ENCODE peak calls at places on chromosomes 6 and 20, in six cellular contexts. One of them, this sample, is unnamed.

GRCh38 chr6:20424679-20425078 is 23.0 kb downstream of the E2F3 start:
- DNase-seq in lower lobe of right lung: peak
- DNase-seq in heart left ventricle: no peak
- DNase-seq in brain microvascular endothelial cell: no peak
- DNase-seq in GM13977: no peak
- DNase-seq in fibroblast of mammary gland: peak
- DNase-seq in this sample: no peak

GRCh38 chr6:35727206-35727934 is 9.5 kb upstream of the ARMC12 start:
- DNase-seq in heart left ventricle: peak
- DNase-seq in brain microvascular endothelial cell: peak
- DNase-seq in lower lobe of right lung: peak
- DNase-seq in fibroblast of mammary gland: peak
- DNase-seq in GM13977: peak
- DNase-seq in this sample: no peak

GRCh38 chr6:31734703-31735500 is 1.4 kb downstream of the CLIC1 start:
- DNase-seq in GM13977: peak
- DNase-seq in brain microvascular endothelial cell: peak
- DNase-seq in heart left ventricle: peak
- DNase-seq in fibroblast of mammary gland: peak
- DNase-seq in lower lobe of right lung: peak
- DNase-seq in this sample: peak

GRCh38 chr6:12232339-12232738 is 57.8 kb upstream of the EDN1 start:
- DNase-seq in fibroblast of mammary gland: peak
- DNase-seq in GM13977: peak
- DNase-seq in heart left ventricle: no peak
- DNase-seq in brain microvascular endothelial cell: peak
- DNase-seq in lower lobe of right lung: no peak
- DNase-seq in this sample: peak

GRCh38 chr20:10178727-10179313 is 39.8 kb upstream of the SNAP25 start:
- DNase-seq in GM13977: no peak
- DNase-seq in lower lobe of right lung: no peak
- DNase-seq in heart left ventricle: no peak
- DNase-seq in brain microvascular endothelial cell: no peak
- DNase-seq in fibroblast of mammary gland: no peak
- DNase-seq in this sample: no peak

GRCh38 chr6:158552055-158552795 is 7.7 kb upstream of the TMEM181 start:
- DNase-seq in GM13977: no peak
- DNase-seq in heart left ventricle: no peak
- DNase-seq in fibroblast of mammary gland: no peak
- DNase-seq in brain microvascular endothelial cell: no peak
- DNase-seq in lower lobe of right lung: no peak
- DNase-seq in this sample: no peak

GRCh38 chr6:159594750-159595117 is 98.3 kb downstream of the SOD2 start:
- DNase-seq in heart left ventricle: no peak
- DNase-seq in GM13977: no peak
- DNase-seq in fibroblast of mammary gland: peak
- DNase-seq in lower lobe of right lung: no peak
- DNase-seq in brain microvascular endothelial cell: no peak
- DNase-seq in this sample: no peak

GRCh38 chr20:50320910-50321796 is 130.5 kb downstream of the CEBPB start:
- DNase-seq in lower lobe of right lung: peak
- DNase-seq in heart left ventricle: peak
- DNase-seq in brain microvascular endothelial cell: peak
- DNase-seq in fibroblast of mammary gland: peak
- DNase-seq in GM13977: no peak
- DNase-seq in this sample: no peak

GRCh38 chr20:50844430-50845100 is 49.7 kb downstream of the BCAS4 start:
- DNase-seq in GM13977: peak
- DNase-seq in brain microvascular endothelial cell: peak
- DNase-seq in heart left ventricle: no peak
- DNase-seq in lower lobe of right lung: no peak
- DNase-seq in fibroblast of mammary gland: peak
- DNase-seq in this sample: peak

GRCh38 chr6:130482645-130483390 is 117.0 kb downstream of the TMEM200A start:
- DNase-seq in lower lobe of right lung: no peak
- DNase-seq in fibroblast of mammary gland: peak
- DNase-seq in heart left ventricle: no peak
- DNase-seq in GM13977: no peak
- DNase-seq in brain microvascular endothelial cell: peak
- DNase-seq in this sample: no peak

GRCh38 chr6:21402368-21402767 is 191.2 kb upstream of the SOX4 start:
- DNase-seq in lower lobe of right lung: no peak
- DNase-seq in brain microvascular endothelial cell: no peak
- DNase-seq in heart left ventricle: no peak
- DNase-seq in GM13977: peak
- DNase-seq in fibroblast of mammary gland: peak
- DNase-seq in this sample: peak

GRCh38 chr6:22828179-22829062 is 259.1 kb downstream of the HDGFL1 start:
- DNase-seq in heart left ventricle: no peak
- DNase-seq in GM13977: peak
- DNase-seq in brain microvascular endothelial cell: peak
- DNase-seq in lower lobe of right lung: no peak
- DNase-seq in fibroblast of mammary gland: peak
- DNase-seq in this sample: peak

GRCh38 chr6:169950558-169950957 is 199.1 kb downstream of the ERMARD start:
- DNase-seq in lower lobe of right lung: no peak
- DNase-seq in GM13977: no peak
- DNase-seq in fibroblast of mammary gland: peak
- DNase-seq in brain microvascular endothelial cell: no peak
- DNase-seq in heart left ventricle: no peak
- DNase-seq in this sample: no peak
- TF ChIP-seq CTCF in lower lobe of right lung: peak
- TF ChIP-seq CTCF in GM13977: peak
- TF ChIP-seq CTCF in fibroblast of mammary gland: no peak
- TF ChIP-seq CTCF in brain microvascular endothelial cell: no peak
- TF ChIP-seq CTCF in heart left ventricle: peak
- TF ChIP-seq CTCF in this sample: no peak

GRCh38 chr6:124872361-124873065 is 89.7 kb upstream of the RNF217 start:
- DNase-seq in heart left ventricle: no peak
- DNase-seq in GM13977: no peak
- DNase-seq in fibroblast of mammary gland: no peak
- DNase-seq in lower lobe of right lung: no peak
- DNase-seq in brain microvascular endothelial cell: no peak
- DNase-seq in this sample: no peak

GRCh38 chr6:124869412-124869811 is 92.8 kb upstream of the RNF217 start:
- DNase-seq in GM13977: no peak
- DNase-seq in lower lobe of right lung: no peak
- DNase-seq in heart left ventricle: no peak
- DNase-seq in brain microvascular endothelial cell: no peak
- DNase-seq in fibroblast of mammary gland: peak
- DNase-seq in this sample: no peak

GRCh38 chr6:124873066-124873410 is 89.2 kb upstream of the RNF217 start:
- DNase-seq in lower lobe of right lung: no peak
- DNase-seq in GM13977: no peak
- DNase-seq in brain microvascular endothelial cell: no peak
- DNase-seq in fibroblast of mammary gland: no peak
- DNase-seq in heart left ventricle: no peak
- DNase-seq in this sample: no peak

GRCh38 chr6:124868476-124868875 is 93.8 kb upstream of the RNF217 start:
- DNase-seq in GM13977: no peak
- DNase-seq in heart left ventricle: no peak
- DNase-seq in fibroblast of mammary gland: no peak
- DNase-seq in lower lobe of right lung: no peak
- DNase-seq in brain microvascular endothelial cell: peak
- DNase-seq in this sample: no peak

DNA sequence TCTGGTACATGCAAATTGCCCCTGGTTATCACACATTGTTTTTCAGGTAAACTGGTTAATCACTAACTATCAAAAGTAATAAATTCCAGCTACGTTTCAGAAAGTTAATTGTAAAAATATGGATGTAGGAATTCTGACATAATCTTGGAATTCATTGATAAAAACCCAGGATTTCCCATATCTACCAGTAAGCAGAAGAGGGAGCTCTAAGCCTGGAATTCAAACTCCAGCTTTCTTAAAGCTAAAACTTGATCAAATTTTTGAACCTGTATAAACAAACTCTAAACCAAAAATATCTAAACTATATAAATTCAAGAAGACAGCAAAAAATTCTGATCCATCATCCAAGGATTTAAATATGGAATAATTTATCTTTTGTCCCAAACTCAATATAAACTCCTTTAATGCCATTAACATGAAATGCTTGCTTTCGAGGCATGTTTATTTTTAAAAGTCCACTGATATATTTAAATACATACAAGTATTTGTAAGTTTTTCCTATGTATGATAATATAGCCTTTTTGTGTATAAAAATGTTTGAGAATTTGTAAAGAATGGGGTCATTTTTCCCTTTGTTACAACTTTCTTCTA is 91.5 kb upstream of the RNF217 start:
- DNase-seq in lower lobe of right lung: no peak
- DNase-seq in fibroblast of mammary gland: peak
- DNase-seq in brain microvascular endothelial cell: peak
- DNase-seq in GM13977: no peak
- DNase-seq in heart left ventricle: no peak
- DNase-seq in this sample: no peak
- TF ChIP-seq CTCF in lower lobe of right lung: peak
- TF ChIP-seq CTCF in fibroblast of mammary gland: peak
- TF ChIP-seq CTCF in brain microvascular endothelial cell: peak
- TF ChIP-seq CTCF in GM13977: peak
- TF ChIP-seq CTCF in heart left ventricle: peak
- TF ChIP-seq CTCF in this sample: no peak

DNA sequence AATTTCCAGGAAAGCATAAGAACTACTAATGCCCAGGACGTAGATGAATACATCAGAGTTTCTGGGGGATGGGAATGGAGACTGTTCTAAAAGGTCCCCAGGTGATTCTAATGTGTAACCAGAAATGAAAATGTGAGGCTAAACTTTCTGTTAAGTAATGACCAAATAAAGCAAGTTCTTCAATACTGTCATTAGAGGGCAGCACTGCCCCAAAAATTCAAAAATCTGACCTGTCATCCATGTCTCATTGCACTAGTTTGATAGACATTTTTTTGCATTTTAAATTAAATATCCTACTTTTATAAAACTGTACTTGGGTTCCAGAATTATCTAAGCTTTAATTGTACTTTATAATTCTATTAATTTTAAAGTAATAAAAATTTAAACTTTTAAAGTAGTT is 94.9 kb downstream of the RFX6 start:
- DNase-seq in heart left ventricle: no peak
- DNase-seq in brain microvascular endothelial cell: peak
- DNase-seq in fibroblast of mammary gland: peak
- DNase-seq in lower lobe of right lung: no peak
- DNase-seq in GM13977: peak
- DNase-seq in this sample: peak
- TF ChIP-seq CTCF in heart left ventricle: peak
- TF ChIP-seq CTCF in brain microvascular endothelial cell: peak
- TF ChIP-seq CTCF in fibroblast of mammary gland: peak
- TF ChIP-seq CTCF in lower lobe of right lung: peak
- TF ChIP-seq CTCF in GM13977: peak
- TF ChIP-seq CTCF in this sample: peak

DNA sequence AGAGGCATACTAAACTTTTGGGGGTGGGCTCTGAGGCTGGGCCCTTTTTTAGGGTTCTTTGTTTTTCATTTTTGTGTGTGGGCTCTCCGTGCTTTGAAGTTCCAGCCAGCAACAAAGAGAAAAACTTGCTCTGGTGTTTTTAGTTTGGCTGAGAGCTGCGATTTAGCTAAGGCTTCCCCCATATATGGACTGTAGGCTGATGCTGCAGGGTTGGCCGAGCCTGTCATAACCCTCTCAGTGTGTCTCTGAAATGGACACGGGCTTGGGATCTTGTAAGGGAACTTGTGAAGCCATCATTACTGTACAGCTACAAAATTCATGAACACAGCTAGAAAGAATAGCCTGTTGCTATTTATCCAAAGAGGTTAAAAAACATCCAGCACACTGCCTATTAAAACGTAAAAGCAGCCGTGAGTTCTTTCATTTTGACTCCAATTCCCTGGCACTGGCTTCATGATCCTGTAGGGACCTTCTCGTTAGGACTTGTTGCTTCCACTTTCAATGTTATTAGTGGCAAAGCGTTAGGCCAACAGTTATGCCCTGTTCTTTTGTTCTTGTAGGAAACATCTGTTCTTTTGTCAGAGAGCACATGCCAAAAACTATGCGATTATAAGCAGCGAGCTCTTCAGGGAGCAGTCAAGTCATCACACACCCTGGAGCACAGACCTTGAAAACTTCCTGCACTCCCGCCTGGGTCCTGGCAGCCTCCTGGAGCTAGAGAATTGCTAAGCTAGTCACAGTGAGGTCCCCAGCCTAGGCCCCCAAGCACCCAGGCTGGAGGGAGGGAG is 609.7 kb upstream of the ARID1B start:
- DNase-seq in lower lobe of right lung: no peak
- DNase-seq in GM13977: no peak
- DNase-seq in brain microvascular endothelial cell: peak
- DNase-seq in heart left ventricle: no peak
- DNase-seq in fibroblast of mammary gland: no peak
- DNase-seq in this sample: no peak
- TF ChIP-seq CTCF in lower lobe of right lung: no peak
- TF ChIP-seq CTCF in GM13977: no peak
- TF ChIP-seq CTCF in brain microvascular endothelial cell: no peak
- TF ChIP-seq CTCF in heart left ventricle: no peak
- TF ChIP-seq CTCF in fibroblast of mammary gland: no peak
- TF ChIP-seq CTCF in this sample: no peak

GRCh38 chr6:100346203-100346602 is 118.5 kb downstream of the SIM1 start:
- DNase-seq in fibroblast of mammary gland: no peak
- DNase-seq in GM13977: no peak
- DNase-seq in lower lobe of right lung: no peak
- DNase-seq in heart left ventricle: no peak
- DNase-seq in brain microvascular endothelial cell: no peak
- DNase-seq in this sample: no peak

GRCh38 chr6:100350139-100350538 is 114.6 kb downstream of the SIM1 start:
- DNase-seq in lower lobe of right lung: no peak
- DNase-seq in GM13977: no peak
- DNase-seq in brain microvascular endothelial cell: no peak
- DNase-seq in heart left ventricle: no peak
- DNase-seq in fibroblast of mammary gland: no peak
- DNase-seq in this sample: no peak

GRCh38 chr6:100347901-100348550 is 116.7 kb downstream of the SIM1 start:
- DNase-seq in brain microvascular endothelial cell: peak
- DNase-seq in GM13977: no peak
- DNase-seq in fibroblast of mammary gland: peak
- DNase-seq in heart left ventricle: no peak
- DNase-seq in lower lobe of right lung: no peak
- DNase-seq in this sample: no peak

GRCh38 chr6:100346828-100347227 is 117.9 kb downstream of the SIM1 start:
- DNase-seq in fibroblast of mammary gland: peak
- DNase-seq in brain microvascular endothelial cell: no peak
- DNase-seq in lower lobe of right lung: no peak
- DNase-seq in heart left ventricle: no peak
- DNase-seq in GM13977: no peak
- DNase-seq in this sample: no peak

GRCh38 chr6:100349366-100349765 is 115.4 kb downstream of the SIM1 start:
- DNase-seq in GM13977: no peak
- DNase-seq in heart left ventricle: no peak
- DNase-seq in lower lobe of right lung: no peak
- DNase-seq in brain microvascular endothelial cell: no peak
- DNase-seq in fibroblast of mammary gland: no peak
- DNase-seq in this sample: no peak
- TF ChIP-seq CTCF in GM13977: no peak
- TF ChIP-seq CTCF in heart left ventricle: no peak
- TF ChIP-seq CTCF in lower lobe of right lung: no peak
- TF ChIP-seq CTCF in brain microvascular endothelial cell: no peak
- TF ChIP-seq CTCF in fibroblast of mammary gland: no peak
- TF ChIP-seq CTCF in this sample: no peak

DNA sequence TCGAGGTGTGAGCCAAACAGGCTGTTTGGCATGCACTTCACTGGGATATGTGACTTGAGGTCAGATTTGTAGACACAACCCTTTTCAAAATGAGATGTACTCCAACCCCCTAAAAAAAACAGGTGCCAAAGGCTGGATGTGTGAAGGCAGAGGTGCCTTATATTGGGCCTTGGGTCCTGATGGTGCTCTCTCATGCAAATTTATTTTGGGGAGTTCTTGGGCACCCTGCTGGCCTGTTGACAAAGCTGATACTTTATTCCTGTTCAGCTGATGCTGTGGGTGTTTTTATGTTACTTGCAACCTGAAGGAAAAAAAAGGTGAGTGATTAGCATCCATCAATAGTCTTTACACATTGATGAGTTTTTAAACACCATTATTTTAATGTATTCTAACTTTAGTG is 121.5 kb downstream of the DNAH8 start:
- DNase-seq in fibroblast of mammary gland: no peak
- DNase-seq in GM13977: no peak
- DNase-seq in heart left ventricle: no peak
- DNase-seq in lower lobe of right lung: no peak
- DNase-seq in brain microvascular endothelial cell: no peak
- DNase-seq in this sample: no peak
- TF ChIP-seq CTCF in fibroblast of mammary gland: no peak
- TF ChIP-seq CTCF in GM13977: no peak
- TF ChIP-seq CTCF in heart left ventricle: no peak
- TF ChIP-seq CTCF in lower lobe of right lung: no peak
- TF ChIP-seq CTCF in brain microvascular endothelial cell: no peak
- TF ChIP-seq CTCF in this sample: no peak